ENCODE peak calls at places on chromosomes 4 and X, in six cellular contexts. P is esophagus squamous epithelium, F is heart right ventricle, S is tibial nerve, H is HepG2, K is mesendoderm. V is an unnamed sample.

GRCh38 chr4:156763511-156763910 is 208.1 kb downstream of the PDGFC start:
- DNase-seq in S (no peak), P (no peak), K (no peak), H (no peak), F (no peak), V (no peak)

GRCh38 chr4:141654098-141654497 is 17.7 kb downstream of the IL15 start:
- DNase-seq in K (peak), P (no peak), H (no peak), F (peak), S (no peak), V (no peak)

GRCh38 chr4:184648220-184649025 is 824 bp downstream of the CASP3 start:
- DNase-seq in H (peak), S (peak), K (peak), P (peak), F (peak), V (peak)

GRCh38 chr4:5455003-5455585 is 253.3 kb downstream of the EVC2 start:
- DNase-seq in S (no peak), P (no peak), F (no peak), H (no peak), K (no peak), V (no peak)

GRCh38 chr4:119314356-119314755 is 7.6 kb downstream of the FABP2 start:
- DNase-seq in P (no peak), K (peak), S (no peak), F (no peak), H (peak), V (no peak)

GRCh38 chrX:13082286-13083065 is 38.1 kb upstream of the FAM9C start:
- DNase-seq in S (no peak), H (no peak), K (no peak), P (no peak), F (no peak), V (no peak)

GRCh38 chr4:78768447-78769177 is 7.5 kb upstream of the BMP2K start:
- DNase-seq in S (no peak), P (no peak), H (peak), K (no peak), F (no peak), V (no peak)

GRCh38 chr4:114626202-114626601 is 27.6 kb downstream of the UGT8 start:
- DNase-seq in P (no peak), H (no peak), S (no peak), F (no peak), K (no peak), V (no peak)

GRCh38 chr4:36841583-36842326 is 402.8 kb upstream of the NWD2 start:
- DNase-seq in H (no peak), P (no peak), K (no peak), S (no peak), F (no peak), V (no peak)

GRCh38 chr4:170259631-170260153 is 169.9 kb upstream of the AADAT start:
- DNase-seq in P (no peak), H (peak), F (peak), S (peak), K (peak), V (peak)

GRCh38 chr4:165580379-165580905 is 201.6 kb downstream of the CPE start:
- DNase-seq in H (no peak), F (no peak), P (no peak), S (no peak), K (peak), V (no peak)

GRCh38 chr4:153645183-153645582 is 38.9 kb upstream of the TLR2 start:
- DNase-seq in H (no peak), F (no peak), S (no peak), P (no peak), K (peak), V (no peak)

GRCh38 chr4:159765402-159765801 is 662.5 kb downstream of the RAPGEF2 start:
- DNase-seq in K (no peak), S (no peak), H (no peak), P (no peak), F (no peak), V (no peak)

GRCh38 chr4:128468485-128468989 is 180.9 kb upstream of the PGRMC2 start:
- DNase-seq in K (no peak), P (no peak), H (no peak), F (no peak), S (peak), V (no peak)

GRCh38 chr4:156638925-156639605 is 332.5 kb downstream of the PDGFC start:
- DNase-seq in P (no peak), H (no peak), F (no peak), K (peak), S (no peak), V (no peak)

GRCh38 chr4:121408-122084 is 2.8 kb upstream of the ZNF718 start:
- DNase-seq in S (no peak), P (no peak), F (no peak), K (no peak), H (no peak), V (no peak)

GRCh38 chrX:6813836-6814370 is 279.0 kb upstream of the VCX3A start:
- DNase-seq in F (no peak), S (no peak), H (no peak), K (peak), P (no peak), V (no peak)

GRCh38 chr4:185054257-185054656 is 36.0 kb downstream of the HELT start:
- DNase-seq in S (no peak), H (no peak), K (no peak), P (no peak), F (no peak), V (no peak)

GRCh38 chr4:23857353-23857752 is 32.5 kb downstream of the PPARGC1A start:
- DNase-seq in F (no peak), H (peak), K (no peak), P (no peak), S (no peak), V (no peak)

GRCh38 chr4:128287159-128287870 is at the start of gene PGRMC2:
- DNase-seq in F (no peak), P (peak), K (peak), H (no peak), S (no peak), V (no peak)

GRCh38 chr4:52889778-52890400 is 27.8 kb downstream of the RASL11B start:
- DNase-seq in P (no peak), S (no peak), F (no peak), H (no peak), K (no peak), V (no peak)

GRCh38 chr4:116126794-116127193 is 958.6 kb downstream of the TRAM1L1 start:
- DNase-seq in F (no peak), K (no peak), H (no peak), S (no peak), P (no peak), V (no peak)

GRCh38 chr4:52157641-52158316 is 106.7 kb downstream of the SPATA18 start:
- DNase-seq in K (no peak), S (peak), H (no peak), F (no peak), P (no peak), V (no peak)

GRCh38 chrX:107726809-107727534 is 48.6 kb downstream of the TSC22D3 start:
- DNase-seq in H (peak), P (no peak), K (no peak), S (no peak), F (no peak), V (no peak)

GRCh38 chr4:33709247-33709646 is 2535.1 kb downstream of the ARAP2 start:
- DNase-seq in S (no peak), F (no peak), H (no peak), K (no peak), P (no peak), V (no peak)

GRCh38 chr4:150217804-150218203 is 139.6 kb downstream of the DCLK2 start:
- DNase-seq in P (no peak), K (no peak), F (peak), H (no peak), S (no peak), V (no peak)

GRCh38 chr4:99091174-99091573 is 2.6 kb upstream of the ADH5 start:
- DNase-seq in K (no peak), H (no peak), P (no peak), S (no peak), F (no peak), V (no peak)
- H3K27ac ChIP-seq in K (peak), H (peak), P (peak), S (no peak), F (no peak), V (no peak)

GRCh38 chrX:20720954-20721626 is 454.4 kb upstream of the RPS6KA3 start:
- DNase-seq in S (no peak), K (no peak), F (no peak), P (no peak), H (no peak), V (no peak)
- H3K27ac ChIP-seq in S (no peak), K (no peak), F (no peak), P (no peak), H (no peak), V (no peak)

DNA sequence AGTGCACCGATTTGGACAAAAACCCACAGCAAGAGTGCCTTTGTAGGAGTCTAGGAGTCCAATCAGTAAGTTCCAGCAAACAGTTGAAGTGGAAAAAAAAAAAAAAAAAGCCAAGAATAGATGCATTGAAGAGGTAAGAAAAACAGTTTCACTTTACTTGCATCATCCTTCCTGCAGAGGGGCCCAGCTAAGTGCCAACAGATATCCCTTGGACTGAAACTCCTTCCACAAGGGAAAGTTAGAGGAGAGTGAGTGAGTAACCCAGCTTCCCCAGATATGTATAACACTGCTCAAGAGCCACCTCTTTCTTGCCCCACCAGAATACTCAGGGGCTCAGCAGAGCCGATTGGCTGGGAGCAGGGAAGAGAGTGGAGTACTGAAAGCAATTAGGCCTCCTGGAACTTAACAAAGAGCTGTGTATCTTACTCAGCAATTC is 617.7 kb upstream of the SMIM31 start:
- DNase-seq in F (no peak), S (no peak), K (peak), P (no peak), H (no peak), V (no peak)
- H3K27ac ChIP-seq in F (no peak), S (no peak), K (no peak), P (no peak), H (no peak), V (peak)

GRCh38 chr4:38071801-38072567 is 111.8 kb downstream of the PTTG2 start:
- DNase-seq in H (peak), P (no peak), F (peak), K (no peak), S (no peak), V (no peak)
- H3K27ac ChIP-seq in H (peak), P (peak), F (peak), K (no peak), S (no peak), V (no peak)

GRCh38 chr4:3045500-3045850 is 28.9 kb downstream of the HTT-AS start:
- DNase-seq in P (peak), H (no peak), S (peak), K (no peak), F (peak), V (no peak)

GRCh38 chr4:3044812-3045499 is 29.4 kb downstream of the HTT-AS start:
- DNase-seq in H (no peak), K (no peak), S (no peak), F (no peak), P (no peak), V (no peak)

GRCh38 chr4:3046623-3047022 is 27.7 kb downstream of the HTT-AS start:
- DNase-seq in S (no peak), K (no peak), H (no peak), P (no peak), F (no peak), V (no peak)

GRCh38 chr4:3046149-3046548 is 28.2 kb downstream of the HTT-AS start:
- DNase-seq in H (no peak), K (no peak), F (no peak), S (no peak), P (no peak), V (no peak)

GRCh38 chr4:3047464-3048286 is 26.7 kb downstream of the HTT-AS start:
- DNase-seq in S (peak), P (peak), K (peak), F (peak), H (peak), V (peak)
- H3K27ac ChIP-seq in S (no peak), P (no peak), K (no peak), F (no peak), H (no peak), V (no peak)

GRCh38 chr4:148778980-148779675 is 336.9 kb upstream of the NR3C2 start:
- DNase-seq in S (no peak), K (no peak), F (no peak), H (no peak), P (no peak), V (no peak)
- H3K27ac ChIP-seq in S (no peak), K (no peak), F (no peak), H (no peak), P (no peak), V (no peak)

V was measured in substantia nigra.